ENCODE peak calls at places on chromosomes 2 and 18, in five cellular contexts. J, T, E, Z and M are unnamed samples.

GRCh38 chr2:208127090-208127489 is 2.5 kb downstream of the CRYGC start:
- DNase-seq in Z (no peak), J (no peak), E (no peak), T (no peak), M (no peak)

GRCh38 chr18:79684283-79684631 is 4.7 kb downstream of the CTDP1 start:
- DNase-seq in Z (no peak), E (no peak), J (no peak), T (no peak), M (no peak)

GRCh38 chr2:33785201-33786106 is 186.4 kb upstream of the FAM98A start:
- DNase-seq in Z (no peak), J (no peak), E (no peak), T (no peak), M (no peak)

GRCh38 chr2:120434909-120435308 is 89.0 kb downstream of the INHBB start:
- DNase-seq in J (no peak), T (peak), Z (no peak), E (no peak), M (no peak)

GRCh38 chr18:28115149-28115550 is 61.8 kb downstream of the CDH2 start:
- DNase-seq in T (no peak), E (peak), Z (no peak), J (peak), M (peak)

GRCh38 chr2:238505119-238505891 is 78.6 kb downstream of the ASB1 start:
- DNase-seq in T (no peak), J (no peak), Z (no peak), E (no peak), M (no peak)

GRCh38 chr2:134679740-134680139 is 39.1 kb downstream of the TMEM163 start:
- DNase-seq in E (no peak), T (no peak), J (no peak), Z (no peak), M (no peak)

GRCh38 chr2:38375711-38376345 is 1.2 kb downstream of the ATL2 start:
- DNase-seq in E (no peak), J (no peak), T (no peak), Z (peak), M (peak)

GRCh38 chr18:79713341-79713740 is 33.7 kb downstream of the CTDP1 start:
- DNase-seq in T (no peak), Z (no peak), E (no peak), J (no peak), M (no peak)

GRCh38 chr2:222903234-222904220 is 42.7 kb downstream of the ACSL3 start:
- DNase-seq in E (no peak), J (peak), T (no peak), Z (no peak), M (peak)

GRCh38 chr18:24014986-24015896 is 687 bp downstream of the TTC39C start:
- DNase-seq in Z (peak), J (peak), E (no peak), T (no peak), M (peak)

GRCh38 chr2:126359494-126359893 is 296.5 kb upstream of the GYPC start:
- DNase-seq in Z (no peak), J (no peak), E (no peak), T (no peak), M (peak)

GRCh38 chr2:201854841-201855240 is 48.5 kb downstream of the CDK15 start:
- DNase-seq in E (peak), T (no peak), Z (no peak), J (peak), M (no peak)

GRCh38 chr2:170817999-170818293 is 1.3 kb downstream of the GAD1 start:
- DNase-seq in J (no peak), T (no peak), E (no peak), Z (no peak), M (no peak)

GRCh38 chr2:218798767-218799504 is 17.0 kb downstream of the CYP27A1 start:
- DNase-seq in T (no peak), Z (no peak), J (no peak), E (no peak), M (no peak)

GRCh38 chr2:3490191-3491158 is 28.9 kb downstream of the ADI1 start:
- DNase-seq in E (no peak), J (no peak), Z (no peak), T (peak), M (no peak)

GRCh38 chr2:75481041-75481836 is 79.5 kb downstream of the EVA1A start:
- DNase-seq in Z (no peak), J (peak), T (no peak), E (no peak), M (peak)

GRCh38 chr2:207571370-207571769 is 41.6 kb downstream of the CREB1 start:
- DNase-seq in J (no peak), Z (no peak), T (no peak), E (no peak), M (no peak)

GRCh38 chr2:9463698-9464034 is 10.7 kb upstream of the IAH1 start:
- DNase-seq in Z (no peak), E (no peak), T (no peak), J (peak), M (no peak)

GRCh38 chr2:11749646-11750349 is 3.4 kb downstream of the LPIN1 start:
- DNase-seq in T (no peak), E (no peak), J (peak), Z (no peak), M (no peak)

GRCh38 chr2:24083567-24084385 is 858 bp downstream of the TP53I3 start:
- DNase-seq in E (peak), T (no peak), J (peak), Z (no peak), M (peak)

GRCh38 chr2:217909156-217909820 is 93.5 kb downstream of the TNS1 start:
- DNase-seq in T (peak), J (no peak), E (no peak), Z (no peak), M (no peak)

GRCh38 chr2:174773191-174773590 is 8.9 kb upstream of the CHRNA1 start:
- DNase-seq in J (no peak), T (no peak), E (no peak), Z (no peak), M (no peak)

GRCh38 chr18:2948038-2948437 is 64.9 kb downstream of the LPIN2 start:
- DNase-seq in J (peak), Z (no peak), T (no peak), E (no peak), M (peak)

GRCh38 chr2:158138255-158138654 is 36.6 kb downstream of the UPP2 start:
- DNase-seq in E (no peak), Z (no peak), T (no peak), J (no peak), M (peak)
- TF ChIP-seq CTCF in E (no peak), Z (no peak), T (no peak), J (no peak), M (no peak)

GRCh38 chr18:76169733-76170132 is 325.3 kb downstream of the ZNF516 start:
- DNase-seq in T (no peak), J (no peak), E (no peak), Z (no peak), M (peak)
- TF ChIP-seq CTCF in T (no peak), J (no peak), E (no peak), Z (no peak), M (peak)

DNA sequence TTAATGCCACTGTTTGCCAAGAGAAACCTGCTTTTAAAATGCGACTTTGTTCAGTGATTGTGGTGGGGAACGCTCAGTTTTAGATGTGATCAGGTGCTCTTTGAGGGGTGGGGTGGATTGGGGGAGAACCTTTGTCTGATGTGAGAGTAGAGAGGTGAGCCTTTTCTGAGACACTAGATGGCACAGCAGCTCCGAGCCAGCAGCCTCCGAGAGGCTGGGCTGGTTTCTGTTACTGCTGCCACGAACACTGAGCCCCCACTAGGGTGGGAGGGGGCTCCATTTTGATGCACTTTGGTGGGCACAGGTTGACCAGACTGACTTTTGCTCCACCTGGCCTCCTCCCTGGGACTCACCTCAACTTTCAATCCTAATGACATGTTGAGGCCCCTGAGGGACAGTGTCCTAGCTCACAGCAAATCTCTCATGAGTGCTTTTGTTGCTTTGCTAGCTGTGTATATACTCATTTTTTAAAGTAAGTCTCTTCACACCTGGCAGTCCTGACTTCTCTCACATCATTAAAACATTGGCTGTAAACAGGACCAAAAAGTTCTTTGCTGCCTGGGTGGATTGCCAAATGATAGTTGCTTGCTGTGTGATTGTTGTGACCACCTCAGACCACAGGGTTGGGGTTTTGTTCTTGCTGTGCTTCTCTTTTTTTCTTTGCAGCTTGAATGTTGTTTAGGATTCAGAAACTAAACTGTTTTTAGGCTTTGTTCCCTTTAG is 98.2 kb upstream of the MAP3K20 start:
- DNase-seq in E (no peak), J (no peak), Z (no peak), T (no peak), M (no peak)
- TF ChIP-seq CTCF in E (no peak), J (peak), Z (peak), T (peak), M (no peak)

DNA sequence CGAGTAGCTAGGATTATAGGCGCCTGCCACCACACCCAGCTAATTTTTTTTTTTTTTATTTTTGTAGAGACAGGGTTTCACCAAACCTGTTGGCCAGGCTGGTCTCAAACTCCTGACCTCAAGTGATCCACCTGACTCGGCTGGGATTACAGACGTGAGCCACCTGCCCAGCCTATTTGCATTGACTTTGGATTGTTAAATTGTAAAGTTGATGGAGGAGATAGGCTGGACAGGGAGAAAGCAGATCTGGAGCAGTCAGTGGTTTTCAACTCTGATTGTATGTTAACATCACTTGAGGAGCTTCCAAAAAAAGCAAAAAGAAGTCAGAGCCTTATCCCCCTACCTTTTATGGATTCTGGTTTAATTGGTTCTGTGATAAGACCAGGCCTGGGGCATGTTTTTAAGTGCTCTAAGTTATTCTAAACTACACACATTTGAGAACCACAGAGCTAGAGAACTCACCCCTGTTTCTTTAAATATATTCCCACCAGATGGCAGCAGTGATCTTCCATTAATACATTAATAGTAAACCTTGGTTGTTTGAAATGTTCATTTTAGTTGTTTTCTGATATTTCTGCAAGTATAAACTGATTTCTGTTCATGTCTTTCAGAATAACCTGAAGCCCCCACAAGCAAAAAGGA is 7.5 kb downstream of the C2orf49 start:
- DNase-seq in Z (no peak), J (peak), E (no peak), T (no peak), M (peak)
- TF ChIP-seq CTCF in Z (peak), J (peak), E (no peak), T (peak), M (peak)

GRCh38 chr18:58144106-58144505 is 100.1 kb downstream of the NEDD4L start:
- DNase-seq in E (no peak), T (no peak), J (no peak), Z (no peak), M (no peak)

GRCh38 chr18:58139627-58140026 is 95.6 kb downstream of the NEDD4L start:
- DNase-seq in J (no peak), Z (no peak), T (no peak), E (no peak), M (no peak)

GRCh38 chr18:58136865-58137264 is 92.8 kb downstream of the NEDD4L start:
- DNase-seq in J (no peak), T (no peak), E (no peak), Z (no peak), M (no peak)

GRCh38 chr18:58143391-58143790 is 99.4 kb downstream of the NEDD4L start:
- DNase-seq in T (no peak), Z (no peak), E (no peak), J (peak), M (no peak)

GRCh38 chr18:58140366-58141325 is 96.6 kb downstream of the NEDD4L start:
- DNase-seq in T (no peak), Z (no peak), E (no peak), J (no peak), M (no peak)
- TF ChIP-seq CTCF in T (peak), Z (no peak), E (no peak), J (no peak), M (peak)

DNA sequence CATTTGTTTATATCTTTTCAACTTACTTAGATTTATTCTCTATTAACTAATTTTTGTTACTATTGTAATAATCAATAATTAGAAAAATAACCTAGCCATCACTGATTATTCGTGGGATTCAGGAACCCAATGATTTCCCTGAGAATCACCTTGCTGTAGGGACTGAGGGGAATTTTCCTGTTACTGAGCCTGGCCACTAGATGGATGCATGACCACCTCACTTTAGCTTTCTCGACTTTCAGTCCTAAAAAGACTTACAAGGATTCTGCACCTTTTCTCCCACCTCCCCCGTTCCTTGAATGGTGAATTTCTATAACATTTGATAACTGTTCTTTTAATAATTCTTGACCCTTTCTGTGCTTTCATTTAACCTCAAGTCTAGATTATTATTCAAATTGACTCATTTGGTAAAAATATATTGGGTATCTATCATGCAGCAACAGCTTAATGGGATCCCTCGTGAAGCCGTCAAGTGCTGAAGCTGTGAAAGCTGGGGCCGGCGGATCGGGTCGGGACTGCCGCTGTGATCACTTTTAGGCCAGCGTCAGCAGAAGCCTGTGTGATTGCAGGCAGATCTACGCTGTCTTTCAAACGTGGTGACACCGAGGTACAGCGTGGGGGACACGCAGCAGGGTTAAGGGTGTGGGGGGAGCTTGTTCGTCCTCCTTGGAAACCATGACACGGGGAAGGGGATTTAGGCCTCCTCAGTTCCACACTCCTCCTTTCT is 38.8 kb upstream of the TMEM18 start:
- DNase-seq in E (no peak), T (no peak), Z (no peak), J (peak), M (peak)
- TF ChIP-seq CTCF in E (no peak), T (peak), Z (peak), J (peak), M (peak)

DNA sequence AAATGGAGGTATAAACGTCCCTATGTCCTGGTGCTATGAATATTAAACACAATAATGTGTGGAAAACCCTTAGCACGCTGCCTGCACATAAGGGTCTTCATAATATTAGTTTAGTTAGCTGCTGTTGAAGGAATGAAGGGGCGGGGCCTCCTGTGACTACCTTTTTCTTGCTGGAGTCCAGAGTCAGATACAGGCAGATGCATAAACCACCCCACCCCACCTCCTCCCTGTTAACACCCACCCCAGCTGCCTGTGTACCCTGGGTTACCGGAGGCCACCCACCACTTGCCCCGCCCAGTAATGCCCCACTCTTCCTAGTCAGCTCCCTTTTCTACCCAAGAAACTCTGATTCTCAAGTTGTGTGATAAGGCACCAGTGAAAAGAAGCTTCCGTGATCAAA is 158.4 kb downstream of the EN1 start:
- DNase-seq in E (no peak), Z (no peak), J (no peak), T (no peak), M (no peak)
- TF ChIP-seq CTCF in E (no peak), Z (no peak), J (no peak), T (no peak), M (no peak)

DNA sequence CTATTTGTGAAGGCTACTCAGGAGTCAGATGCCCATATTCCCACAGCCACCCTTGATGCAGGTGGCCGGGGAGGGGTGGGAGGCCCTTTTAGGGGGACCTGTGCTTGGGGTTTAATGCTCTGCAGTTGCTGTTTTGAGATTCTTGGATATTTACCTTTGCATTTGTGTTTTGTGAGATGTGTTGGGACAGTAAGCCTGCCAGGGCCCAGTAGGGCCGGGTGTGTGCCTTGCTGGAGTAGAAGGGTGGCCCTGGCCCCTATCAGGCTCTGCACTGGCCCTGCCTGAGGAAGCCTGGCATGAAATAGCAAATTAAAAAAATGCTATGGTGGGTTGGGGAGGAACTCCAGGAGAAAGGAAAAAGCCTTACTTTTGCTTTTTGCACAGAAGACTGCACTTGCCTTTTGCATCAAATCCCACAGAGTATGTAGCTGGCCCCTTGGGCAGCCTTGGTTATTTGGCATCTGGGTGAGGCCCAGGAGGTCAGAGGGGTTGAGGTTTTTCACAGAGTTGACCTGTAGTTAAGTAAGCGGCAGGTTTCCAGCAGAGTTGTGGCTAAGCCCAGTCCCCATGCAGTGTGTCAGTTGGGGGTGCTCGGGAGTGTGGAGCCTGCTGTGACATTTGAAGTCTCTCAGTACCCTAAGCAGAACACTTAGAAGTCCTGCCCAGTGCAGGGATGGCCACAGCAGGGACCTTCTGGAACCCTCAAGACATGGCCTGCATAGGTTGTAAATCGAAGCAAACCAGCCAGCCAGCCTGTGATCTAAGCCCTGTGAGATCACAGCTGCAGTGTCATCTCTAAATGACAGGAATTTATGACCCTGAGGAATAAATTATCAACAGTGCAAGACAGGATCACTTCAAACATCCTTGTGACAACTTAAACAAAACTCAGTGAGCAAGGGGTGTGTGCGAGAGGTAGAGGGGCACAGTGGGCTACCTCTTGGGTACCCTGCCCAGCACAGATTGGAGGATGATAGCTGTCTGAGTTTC is 68.8 kb downstream of the SH3RF3 start:
- DNase-seq in J (no peak), E (no peak), T (no peak), Z (no peak), M (no peak)
- TF ChIP-seq CTCF in J (no peak), E (no peak), T (no peak), Z (no peak), M (no peak)